ENCODE peak calls at places on chromosomes 13 and 19, in four cellular contexts. E is progenitor cell of endocrine pancreas, D is lower leg skin, X is sigmoid colon. Y is an unnamed sample.

GRCh38 chr19:30091456-30091855 is 149.4 kb downstream of the URI1 start:
- DNase-seq in E (no peak), D (no peak), X (no peak), Y (no peak)

GRCh38 chr13:103960011-103960410 is 893.8 kb upstream of the SLC10A2 start:
- DNase-seq in E (no peak), D (no peak), X (no peak), Y (no peak)

GRCh38 chr13:113849981-113850721 is 13.7 kb downstream of the GAS6 start:
- DNase-seq in E (no peak), D (peak), X (no peak), Y (no peak)

GRCh38 chr13:64810701-64811258 is 2419.4 kb downstream of the PCDH9 start:
- DNase-seq in E (no peak), D (no peak), X (no peak), Y (no peak)

GRCh38 chr13:33940256-33940655 is 122.3 kb downstream of the RFC3 start:
- DNase-seq in E (no peak), D (no peak), X (no peak), Y (no peak)

GRCh38 chr13:28314879-28315278 is 176.5 kb downstream of the PAN3 start:
- DNase-seq in E (no peak), D (no peak), X (no peak), Y (no peak)

GRCh38 chr13:91347996-91348905 is 764 bp downstream of the MIR17HG start:
- DNase-seq in E (peak), D (peak), X (peak), Y (peak)

GRCh38 chr19:35040826-35041547 is 534 bp upstream of the HPN start:
- DNase-seq in E (peak), D (peak), X (peak), Y (no peak)

GRCh38 chr19:3544742-3545668 is 6.0 kb downstream of the TEKTIP1 start:
- DNase-seq in E (peak), D (peak), X (peak), Y (peak)

GRCh38 chr19:38090561-38090960 is 133.5 kb downstream of the DPF1 start:
- DNase-seq in E (no peak), D (no peak), X (no peak), Y (no peak)

GRCh38 chr13:102631198-102631597 is 34.4 kb downstream of the TPP2 start:
- DNase-seq in E (no peak), D (no peak), X (no peak), Y (no peak)

GRCh38 chr13:97753942-97754670 is 199.4 kb upstream of the IPO5 start:
- DNase-seq in E (no peak), D (no peak), X (no peak), Y (no peak)

GRCh38 chr13:40624338-40624737 is 42.1 kb downstream of the FOXO1 start:
- DNase-seq in E (no peak), D (no peak), X (no peak), Y (no peak)

GRCh38 chr19:55345101-55345817 is 5.6 kb downstream of the KMT5C start:
- DNase-seq in E (no peak), D (no peak), X (no peak), Y (no peak)

GRCh38 chr19:38792250-38793111 is 3.5 kb downstream of the LGALS7B start:
- DNase-seq in E (no peak), D (peak), X (peak), Y (no peak)

GRCh38 chr19:47518854-47519253 is 4.0 kb upstream of the NAPA start:
- DNase-seq in E (no peak), D (no peak), X (no peak), Y (no peak)

GRCh38 chr19:38740932-38741331 is 3.3 kb downstream of the CAPN12 start:
- DNase-seq in E (no peak), D (no peak), X (no peak), Y (no peak)

GRCh38 chr13:104314926-104315535 is 1248.8 kb upstream of the SLC10A2 start:
- DNase-seq in E (no peak), D (no peak), X (no peak), Y (no peak)

GRCh38 chr19:48512504-48513288 is 1.1 kb upstream of the LMTK3 start:
- DNase-seq in E (no peak), D (no peak), X (no peak), Y (no peak)

GRCh38 chr19:31096047-31096446 is 253.2 kb downstream of the TSHZ3 start:
- DNase-seq in E (no peak), D (no peak), X (no peak), Y (no peak)

GRCh38 chr19:31100945-31101344 is 248.3 kb downstream of the TSHZ3 start:
- DNase-seq in E (no peak), D (no peak), X (no peak), Y (no peak)

GRCh38 chr19:31096930-31097329 is 252.3 kb downstream of the TSHZ3 start:
- DNase-seq in E (no peak), D (no peak), X (no peak), Y (no peak)

GRCh38 chr19:31102674-31103073 is 246.6 kb downstream of the TSHZ3 start:
- DNase-seq in E (no peak), D (no peak), X (no peak), Y (no peak)

DNA sequence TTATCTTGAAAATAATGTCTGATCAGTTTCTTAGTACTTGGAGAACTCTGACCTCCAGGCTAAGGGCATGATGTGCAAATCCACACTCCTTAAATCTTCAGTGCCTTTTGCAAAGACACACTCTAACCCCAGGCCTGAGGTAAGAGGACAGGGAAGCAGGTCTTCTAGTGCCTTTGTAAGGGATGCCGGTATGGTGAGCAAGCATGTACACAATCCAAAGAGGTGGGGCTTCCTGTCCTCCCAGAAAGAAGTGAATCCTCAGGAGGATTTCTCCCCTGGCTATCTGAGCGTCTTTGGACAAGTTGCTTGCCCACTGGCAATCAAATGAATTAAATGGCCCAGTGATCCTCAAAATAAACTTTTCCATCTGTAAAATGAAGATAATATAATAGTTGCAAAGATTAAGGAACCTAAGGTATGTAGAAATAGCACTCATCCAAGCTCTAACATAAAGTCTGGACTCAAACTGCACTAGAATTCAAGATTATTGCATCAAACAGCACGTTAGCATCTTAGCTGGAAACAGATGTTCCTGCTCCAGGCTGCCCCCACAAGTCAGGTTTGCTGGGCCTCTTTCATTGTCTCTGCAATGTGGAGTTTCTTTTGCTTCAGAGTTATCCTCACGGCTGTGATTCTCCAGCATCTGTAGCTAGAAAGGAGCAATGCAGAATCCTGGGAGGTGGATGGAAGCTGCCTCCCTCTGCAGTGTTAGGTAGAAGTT is 249.6 kb downstream of the TSHZ3 start:
- DNase-seq in E (no peak), D (no peak), X (no peak), Y (no peak)
- TF ChIP-seq CTCF in E (no peak), D (no peak), X (no peak), Y (no peak)

DNA sequence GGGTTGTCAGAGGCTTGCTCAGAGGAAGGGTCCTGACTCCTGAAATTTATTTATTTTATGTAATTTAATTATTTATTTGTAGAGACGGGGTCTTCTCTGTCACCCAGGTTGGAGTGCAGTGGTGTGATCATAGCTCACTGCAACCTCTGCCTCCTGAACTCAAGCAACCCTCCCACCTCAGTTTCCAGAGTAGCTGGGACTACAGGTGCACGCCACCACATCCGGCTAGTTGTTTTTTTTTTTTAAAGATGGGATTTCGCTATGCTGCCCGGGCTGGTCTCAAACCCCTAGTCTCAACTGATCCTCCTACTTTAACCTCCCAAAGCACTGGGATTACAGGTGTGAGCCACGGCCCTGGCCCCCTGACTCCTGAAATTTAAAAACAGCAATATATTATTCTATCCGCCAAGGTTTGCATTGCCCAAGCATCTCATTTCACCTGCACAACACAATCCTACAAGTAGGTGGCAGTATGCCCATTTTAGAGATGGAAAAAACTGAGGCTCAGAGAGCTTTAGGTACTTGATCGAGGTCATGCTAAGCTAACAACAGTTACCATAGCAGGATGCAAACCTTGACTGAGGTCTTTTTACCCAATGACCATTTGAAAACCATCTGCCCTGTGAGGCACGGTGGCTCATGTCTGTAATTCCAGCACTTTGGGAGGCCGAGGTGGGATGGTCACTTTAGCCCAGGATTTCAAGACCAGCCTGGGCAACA is 18.1 kb downstream of the ARHGEF18 start:
- DNase-seq in E (no peak), D (no peak), X (no peak), Y (no peak)
- TF ChIP-seq CTCF in E (peak), D (no peak), X (no peak), Y (peak)

GRCh38 chr19:1774999-1775772 is 21.9 kb downstream of the ONECUT3 start:
- DNase-seq in E (no peak), D (no peak), X (no peak), Y (no peak)
- TF ChIP-seq CTCF in E (peak), D (no peak), X (no peak), Y (peak)

GRCh38 chr19:45445139-45445538 is 21.4 kb upstream of the ERCC1 start:
- DNase-seq in E (no peak), D (no peak), X (no peak), Y (no peak)

GRCh38 chr19:45442927-45443461 is 19.3 kb upstream of the ERCC1 start:
- DNase-seq in E (no peak), D (peak), X (peak), Y (no peak)

GRCh38 chr19:45446295-45446694 is 21.5 kb upstream of the FOSB start:
- DNase-seq in E (no peak), D (no peak), X (no peak), Y (no peak)

GRCh38 chr19:45443462-45444317 is 20.0 kb upstream of the ERCC1 start:
- DNase-seq in E (peak), D (peak), X (peak), Y (peak)

GRCh38 chr19:45444318-45445041 is 20.8 kb upstream of the ERCC1 start:
- DNase-seq in E (peak), D (peak), X (peak), Y (peak)
- TF ChIP-seq CTCF in E (peak), D (no peak), X (no peak), Y (no peak)

DNA sequence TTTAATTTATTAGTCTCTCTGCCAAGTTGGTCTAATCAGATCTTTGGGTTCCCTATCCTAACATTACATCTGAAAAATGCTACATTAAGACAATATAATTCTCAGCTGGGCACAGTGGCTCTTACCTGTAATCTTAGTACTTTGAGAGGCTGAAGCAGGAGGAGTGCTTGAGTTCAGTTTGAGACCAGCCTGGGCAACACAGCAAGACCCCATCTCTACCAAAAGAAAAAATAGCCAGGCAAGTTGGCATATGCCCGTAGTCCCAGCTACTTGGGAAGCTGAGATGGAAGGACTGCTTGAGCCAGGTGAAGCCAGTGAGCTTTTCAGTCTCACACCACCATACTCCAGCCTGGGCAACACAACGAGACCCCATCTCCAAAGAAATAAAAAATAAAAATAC is 95.0 kb downstream of the KLF12 start:
- DNase-seq in E (no peak), D (no peak), X (no peak), Y (no peak)
- TF ChIP-seq CTCF in E (no peak), D (no peak), X (no peak), Y (no peak)

GRCh38 chr19:51036519-51036918 is 1.7 kb upstream of the KLK12 start:
- DNase-seq in E (no peak), D (no peak), X (peak), Y (no peak)
- TF ChIP-seq CTCF in E (peak), D (no peak), X (no peak), Y (no peak)